ENCODE peak calls at places on chromosomes 11 and 22, in ten cellular contexts. S is HL-60; D is mucosa of descending colon; Y is AG09319; X is activated CD4-positive, alpha-beta T cell treated with anti-CD3 and anti-CD28 coated beads for 48 hours; M is KBM-7; C is fibroblast of pulmonary artery; F is activated gamma-delta T cell treated with anti-CD3 and anti-CD28 coated beads, Interleukin-2, amount 50 U/mL, for 16 hours; W is AML-193; K is HTR-8/SVneo. R is an unnamed sample.

GRCh38 chr11:25775608-25776007 is 556.3 kb upstream of the ANO3 start:
- DNase-seq in X (no peak), K (no peak), S (no peak), F (no peak), D (no peak), C (peak), M (no peak), Y (no peak), W (no peak), R (no peak)

GRCh38 chr22:26592368-26593015 is 2.6 kb upstream of the TPST2 start:
- DNase-seq in S (peak), F (peak), M (peak), X (peak), Y (no peak), D (peak), W (peak), C (no peak), K (no peak), R (peak)

GRCh38 chr11:77710358-77710757 is 72.8 kb upstream of the CLNS1A start:
- DNase-seq in K (no peak), M (no peak), X (no peak), Y (no peak), D (no peak), W (no peak), S (no peak), F (no peak), C (peak), R (no peak)

GRCh38 chr11:118212781-118213565 is 11.8 kb downstream of the JAML start:
- DNase-seq in K (no peak), Y (no peak), X (no peak), M (peak), F (no peak), D (no peak), S (no peak), W (peak), C (no peak), R (peak)

GRCh38 chr11:63620928-63621539 is 6.8 kb upstream of the PLAAT3 start:
- DNase-seq in K (no peak), X (no peak), M (no peak), W (peak), Y (no peak), F (no peak), S (peak), D (no peak), C (no peak), R (no peak)

GRCh38 chr11:36118084-36118483 is 171.1 kb downstream of the COMMD9 start:
- DNase-seq in X (no peak), W (no peak), M (no peak), D (no peak), S (no peak), F (no peak), K (no peak), C (no peak), Y (no peak), R (no peak)

GRCh38 chr11:10792385-10793068 is 16.2 kb downstream of the EIF4G2 start:
- DNase-seq in W (peak), X (peak), Y (no peak), F (peak), S (no peak), C (peak), M (peak), D (peak), K (peak), R (peak)

GRCh38 chr11:117832511-117832910 is 8.0 kb upstream of the FXYD2 start:
- DNase-seq in K (no peak), X (no peak), Y (no peak), C (no peak), D (peak), W (no peak), F (no peak), S (no peak), M (no peak), R (no peak)

GRCh38 chr22:47804281-47804680 is 1041.8 kb downstream of the TBC1D22A start:
- DNase-seq in C (no peak), W (no peak), D (no peak), M (no peak), S (no peak), K (no peak), F (no peak), Y (no peak), X (no peak), R (no peak)

GRCh38 chr11:46504817-46505613 is 88.8 kb downstream of the AMBRA1 start:
- DNase-seq in Y (no peak), W (no peak), M (no peak), S (no peak), K (no peak), F (no peak), D (no peak), C (no peak), X (no peak), R (peak)

GRCh38 chr22:49771266-49772065 is 56.2 kb downstream of the BRD1 start:
- DNase-seq in Y (no peak), F (no peak), X (no peak), D (peak), W (no peak), K (no peak), S (no peak), C (no peak), M (no peak), R (no peak)